ENCODE peak calls at places on chromosomes 16 and 17, in four cellular contexts. C is KBM-7, A is T-helper 1 cell, L is Right ventricle myocardium superior. E is an unnamed sample.

GRCh38 chr17:29570521-29570920 is 2.0 kb downstream of the TP53I13 start:
- DNase-seq in A (no peak), L (no peak), C (no peak), E (no peak)

GRCh38 chr17:45341389-45342158 is 24.8 kb upstream of the MAP3K14 start:
- DNase-seq in A (no peak), L (peak; percentile 87), C (peak; percentile 17), E (peak; percentile 24)

GRCh38 chr16:21646721-21647561 is 5.5 kb downstream of the IGSF6 start:
- DNase-seq in C (peak; percentile 36), L (no peak), A (peak; percentile 42), E (peak; percentile 40)

GRCh38 chr17:4249452-4250029 is 14.2 kb downstream of the ANKFY1 start:
- DNase-seq in L (no peak), C (peak; percentile 54), A (no peak), E (no peak)

GRCh38 chr16:67969286-67970039 is 1.0 kb upstream of the SLC12A4 start:
- DNase-seq in C (no peak), L (no peak), A (no peak), E (no peak)

GRCh38 chr17:2972749-2973148 is 90.7 kb downstream of the OR1D5 start:
- DNase-seq in A (no peak), C (no peak), L (no peak), E (no peak)

GRCh38 chr17:80889231-80889896 is 102.3 kb upstream of the CHMP6 start:
- DNase-seq in C (no peak), L (peak; percentile 23), A (no peak), E (no peak)

GRCh38 chr16:19846421-19846820 is 38.2 kb downstream of the GPRC5B start:
- DNase-seq in A (no peak), L (no peak), C (no peak), E (no peak)